ENCODE peak calls at places on chromosomes 7 and 10, in seven cellular contexts. G, L, Y, H, M, F and B are unnamed samples.

GRCh38 chr10:93475227-93475626 is 6.9 kb downstream of the MYOF start:
- DNase-seq in H (no peak), Y (no peak), G (no peak), M (no peak), L (peak; percentile 14), F (no peak), B (peak; percentile 30)

GRCh38 chr10:71494980-71495381 is 98.3 kb downstream of the CDH23 start:
- DNase-seq in L (no peak), H (peak; percentile 32), M (no peak), G (no peak), Y (no peak), F (peak; percentile 43), B (no peak)

GRCh38 chr10:80176526-80176925 is 28.8 kb downstream of the ANXA11 start:
- DNase-seq in Y (no peak), M (no peak), G (no peak), L (no peak), F (no peak), H (no peak), B (no peak)

GRCh38 chr7:21944616-21945373 is 904 bp downstream of the CDCA7L start:
- DNase-seq in L (peak; percentile 85), H (peak; percentile 67), G (no peak), F (peak; percentile 67), M (peak; percentile 25), Y (peak; percentile 68), B (peak; percentile 58)

GRCh38 chr7:1252543-1253090 is 19.9 kb downstream of the UNCX start:
- DNase-seq in H (no peak), L (no peak), M (no peak), F (no peak), G (no peak), Y (no peak), B (no peak)

GRCh38 chr7:26199301-26200112 is 1.0 kb downstream of the HNRNPA2B1 start:
- DNase-seq in G (peak; percentile 23), F (peak; percentile 82), M (no peak), H (peak; percentile 71), Y (peak; percentile 76), L (no peak), B (no peak)

GRCh38 chr7:29564455-29565185 is 985 bp downstream of the PRR15 start:
- DNase-seq in G (no peak), H (peak; percentile 6), M (no peak), Y (peak; percentile 38), L (peak; percentile 85), F (peak; percentile 75), B (peak; percentile 85)

GRCh38 chr7:102082693-102083385 is 203.8 kb upstream of the SH2B2 start:
- DNase-seq in F (no peak), G (no peak), H (no peak), L (no peak), Y (no peak), M (no peak), B (peak; percentile 8)

GRCh38 chr10:70053896-70054641 is 1.4 kb downstream of the MACROH2A2 start:
- DNase-seq in M (no peak), G (no peak), H (peak; percentile 41), F (no peak), Y (peak; percentile 23), L (peak; percentile 86), B (peak; percentile 32)

GRCh38 chr10:88049204-88049603 is 185.8 kb downstream of the PTEN start:
- DNase-seq in L (no peak), F (no peak), M (no peak), Y (no peak), G (no peak), H (no peak), B (no peak)

GRCh38 chr10:132094581-132095234 is 29.0 kb downstream of the JAKMIP3 start:
- DNase-seq in G (no peak), F (peak; percentile 9), M (no peak), L (peak; percentile 46), Y (peak; percentile 51), H (peak; percentile 29), B (peak; percentile 48)

GRCh38 chr10:11898033-11898371 is 74.8 kb downstream of the PROSER2 start:
- DNase-seq in M (no peak), G (no peak), L (no peak), H (no peak), Y (no peak), F (no peak), B (no peak)

GRCh38 chr7:150307129-150307528 is 16.0 kb upstream of the LRRC61 start:
- DNase-seq in Y (no peak), L (no peak), H (no peak), G (no peak), M (no peak), F (no peak), B (no peak)

GRCh38 chr10:17474595-17474994 is 20.2 kb upstream of the ST8SIA6 start:
- DNase-seq in G (no peak), L (peak; percentile 36), F (peak; percentile 59), H (no peak), M (no peak), Y (no peak), B (no peak)

GRCh38 chr7:151279868-151280267 is 31.4 kb upstream of the SMARCD3 start:
- DNase-seq in Y (no peak), M (no peak), H (no peak), G (no peak), F (no peak), L (no peak), B (no peak)

GRCh38 chr7:105638942-105639495 is 57.7 kb upstream of the EFCAB10 start:
- DNase-seq in H (no peak), L (peak; percentile 88), F (no peak), Y (peak; percentile 88), M (no peak), G (no peak), B (no peak)

GRCh38 chr7:157517782-157518513 is 181.1 kb downstream of the DNAJB6 start:
- DNase-seq in Y (no peak), G (no peak), H (no peak), L (peak; percentile 37), F (no peak), M (no peak), B (no peak)

GRCh38 chr10:79936625-79937255 is 12.2 kb downstream of the SFTPD start:
- DNase-seq in H (no peak), F (no peak), Y (no peak), G (no peak), M (no peak), L (no peak), B (no peak)

GRCh38 chr10:14356921-14357320 is 26.2 kb upstream of the FRMD4A start:
- DNase-seq in H (no peak), F (no peak), Y (no peak), G (no peak), L (no peak), M (no peak), B (peak; percentile 73)

GRCh38 chr10:90718185-90718584 is 139.7 kb downstream of the HTR7 start:
- DNase-seq in L (no peak), M (no peak), G (no peak), Y (no peak), H (no peak), F (no peak), B (no peak)